ENCODE peak calls at places on chromosomes 3 and 15, in four cellular contexts. S, W, U and X are unnamed samples.

GRCh38 chr15:51667478-51667877 is 13.8 kb upstream of the SCG3 start:
- DNase-seq in S (no peak), W (no peak), U (no peak), X (no peak)

GRCh38 chr15:78007965-78008886 is 69.3 kb downstream of the TBC1D2B start:
- DNase-seq in S (no peak), W (no peak), U (no peak), X (no peak)

GRCh38 chr15:38671675-38672141 is 107.1 kb upstream of the RASGRP1 start:
- DNase-seq in S (peak; percentile 91), W (no peak), U (no peak), X (no peak)

GRCh38 chr15:60223161-60223560 is 174.6 kb downstream of the ANXA2 start:
- DNase-seq in S (no peak), W (no peak), U (no peak), X (no peak)

GRCh38 chr3:69309810-69310209 is 76.1 kb downstream of the FRMD4B start:
- DNase-seq in S (no peak), W (no peak), U (no peak), X (no peak)

GRCh38 chr3:133271491-133271890 is 128.4 kb upstream of the BFSP2 start:
- DNase-seq in S (no peak), W (no peak), U (no peak), X (no peak)

GRCh38 chr3:110026421-110026820 is 689.1 kb upstream of the DPPA4 start:
- DNase-seq in S (no peak), W (no peak), U (no peak), X (no peak)

GRCh38 chr3:143329567-143330164 is 210.1 kb downstream of the CHST2 start:
- DNase-seq in S (no peak), W (no peak), U (no peak), X (no peak)

GRCh38 chr15:77504310-77504709 is 83.6 kb downstream of the HMG20A start:
- DNase-seq in S (no peak), W (peak; percentile 14), U (no peak), X (no peak)

DNA sequence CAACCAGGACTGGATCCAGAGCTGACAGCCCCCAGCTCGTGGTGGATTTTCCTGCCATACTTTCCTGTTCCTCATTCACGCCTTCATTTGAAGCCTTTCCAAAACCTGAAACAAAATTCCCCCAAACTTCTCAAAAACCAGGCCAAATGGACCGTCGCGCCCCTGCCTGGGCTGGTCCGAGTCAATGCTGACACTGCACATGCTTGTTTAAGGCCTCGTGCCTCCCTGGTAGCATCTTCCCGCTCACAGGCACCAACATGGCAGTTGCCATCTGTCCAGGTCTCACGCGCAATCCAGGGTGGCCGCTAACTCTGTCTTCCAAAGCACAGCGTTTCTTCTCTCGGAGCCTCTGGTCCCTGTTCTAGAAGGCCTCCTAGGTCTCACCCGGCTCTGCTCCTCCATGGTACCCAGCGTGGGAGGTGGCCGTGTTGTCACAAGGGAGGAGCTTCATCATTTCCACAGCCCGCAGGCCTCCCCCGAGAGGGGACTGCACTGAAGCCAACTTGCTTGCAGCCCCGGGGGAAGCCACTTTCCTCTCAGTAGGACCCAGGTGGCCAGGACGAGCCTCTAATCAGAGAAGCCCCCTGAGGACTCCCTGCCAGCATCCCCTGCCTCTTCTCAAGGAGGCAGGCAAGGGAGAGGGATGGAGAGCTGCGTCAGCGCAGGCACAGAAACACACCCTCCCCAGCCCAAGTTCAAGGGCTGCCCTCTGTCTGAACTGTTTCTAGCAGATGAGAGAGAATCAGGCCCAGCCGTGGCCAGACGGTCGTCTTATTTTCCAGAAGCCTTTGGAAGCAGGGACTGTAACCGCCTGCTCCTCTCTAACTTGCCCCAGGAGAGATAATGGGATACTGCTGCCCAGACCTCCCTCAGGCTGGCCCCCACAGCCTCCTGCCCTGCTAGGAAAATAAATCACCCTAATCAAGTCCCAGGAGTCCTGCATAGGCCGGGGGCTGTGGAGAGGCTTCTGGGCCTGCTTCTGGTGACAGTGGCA is 152.8 kb upstream of the TLE3 start:
- DNase-seq in S (no peak), W (no peak), U (no peak), X (no peak)
- TF ChIP-seq SPI1 in S (no peak), W (no peak), U (no peak), X (no peak)

GRCh38 chr3:13199006-13199776 is 126.0 kb upstream of the IQSEC1 start:
- DNase-seq in S (no peak), W (no peak), U (no peak), X (no peak)

GRCh38 chr3:13199899-13200451 is 126.7 kb upstream of the IQSEC1 start:
- DNase-seq in S (no peak), W (no peak), U (no peak), X (no peak)

GRCh38 chr3:13197795-13198194 is 124.6 kb upstream of the IQSEC1 start:
- DNase-seq in S (no peak), W (no peak), U (no peak), X (no peak)

GRCh38 chr3:13197281-13197680 is 124.1 kb upstream of the IQSEC1 start:
- DNase-seq in S (no peak), W (no peak), U (no peak), X (no peak)

GRCh38 chr3:13198480-13198879 is 125.3 kb upstream of the IQSEC1 start:
- DNase-seq in S (no peak), W (no peak), U (no peak), X (no peak)
- TF ChIP-seq SPI1 in S (no peak), W (no peak), U (no peak), X (no peak)

GRCh38 chr3:149519912-149520311 is 45.4 kb downstream of the TM4SF4 start:
- DNase-seq in S (no peak), W (no peak), U (no peak), X (no peak)
- TF ChIP-seq SPI1 in S (no peak), W (no peak), U (no peak), X (no peak)

DNA sequence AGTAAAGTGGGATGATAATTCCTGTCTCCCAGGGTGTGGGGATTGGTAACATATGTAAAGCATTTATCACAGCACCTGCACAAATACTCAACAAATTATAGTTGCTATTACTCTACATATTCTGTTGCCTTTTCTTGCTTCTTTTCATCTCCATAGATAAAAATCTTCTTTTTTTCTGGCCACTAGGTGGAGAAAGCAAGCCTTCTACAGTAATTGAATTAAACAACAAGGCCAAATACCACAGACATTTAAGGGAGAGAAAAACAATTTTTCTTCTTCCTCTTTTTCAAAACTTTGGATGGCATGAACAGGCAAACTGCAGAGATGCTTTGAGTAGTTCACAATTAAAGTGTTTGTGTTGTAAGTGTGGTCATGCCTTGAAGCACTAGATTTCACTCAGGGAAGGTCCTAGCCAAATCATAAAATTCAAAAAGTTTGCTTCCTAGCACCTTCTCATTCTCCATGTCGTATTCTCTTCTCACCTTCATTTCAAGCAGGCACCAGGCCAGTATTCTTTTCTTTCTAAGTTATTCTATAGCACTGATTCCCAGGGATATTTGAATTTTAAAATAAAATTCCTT is 493.4 kb upstream of the TGFBR2 start:
- DNase-seq in S (no peak), W (peak; percentile 45), U (no peak), X (peak; percentile 2)
- TF ChIP-seq SPI1 in S (no peak), W (peak; percentile 57), U (no peak), X (no peak)

GRCh38 chr15:85588657-85589056 is 206.1 kb downstream of the KLHL25 start:
- DNase-seq in S (no peak), W (no peak), U (no peak), X (no peak)

GRCh38 chr15:85589873-85590272 is 204.9 kb downstream of the KLHL25 start:
- DNase-seq in S (no peak), W (no peak), U (no peak), X (no peak)

GRCh38 chr15:85593809-85594441 is 200.8 kb downstream of the KLHL25 start:
- DNase-seq in S (no peak), W (no peak), U (no peak), X (no peak)

GRCh38 chr15:85591622-85592021 is 203.1 kb downstream of the KLHL25 start:
- DNase-seq in S (no peak), W (no peak), U (no peak), X (no peak)

DNA sequence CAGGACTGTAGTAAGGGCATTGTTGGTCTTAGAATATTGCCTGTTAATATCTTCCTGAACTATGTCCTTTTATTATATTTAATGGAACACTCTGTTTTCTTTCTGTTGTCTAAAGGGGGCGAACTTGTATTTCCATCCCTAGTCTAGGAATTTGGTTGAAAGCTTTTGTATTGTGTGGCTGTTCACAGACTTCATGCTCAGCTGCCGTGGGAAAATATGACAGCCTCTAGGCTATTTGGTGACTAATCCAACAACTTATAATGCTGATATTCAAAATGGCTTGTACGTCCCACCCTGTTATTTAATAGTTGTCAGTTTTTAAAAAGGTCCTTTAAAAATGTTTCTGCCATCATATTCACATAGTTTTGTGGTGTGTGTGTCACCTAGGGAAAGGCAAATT is 202.6 kb downstream of the KLHL25 start:
- DNase-seq in S (no peak), W (no peak), U (no peak), X (no peak)
- TF ChIP-seq SPI1 in S (no peak), W (no peak), U (no peak), X (no peak)

DNA sequence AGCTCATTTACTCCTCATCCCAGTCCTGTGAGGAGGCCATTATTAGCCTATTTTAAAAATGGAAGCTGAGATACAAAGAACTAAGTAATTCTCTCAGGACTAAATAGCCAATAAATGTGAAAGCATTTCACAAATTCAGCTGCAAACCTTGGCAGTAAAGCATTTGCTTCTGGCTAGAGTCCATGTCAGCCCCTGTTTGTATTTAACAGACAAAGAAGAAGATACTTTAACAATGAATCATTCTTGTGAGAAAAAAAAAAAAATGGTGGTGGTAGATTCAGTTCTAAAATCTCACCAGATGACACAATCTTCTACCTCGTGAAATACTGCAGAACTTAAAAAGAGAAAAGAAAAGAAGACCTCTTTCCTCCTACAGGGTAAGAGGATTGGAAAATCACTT is 84.9 kb upstream of the CNTN6 start:
- DNase-seq in S (no peak), W (no peak), U (no peak), X (no peak)
- TF ChIP-seq SPI1 in S (no peak), W (no peak), U (no peak), X (no peak)